ENCODE peak calls at places on chromosome 13, in seven cellular contexts. Y is cardiac muscle cell, D is brain microvascular endothelial cell, L is pancreas, I is lower lobe of right lung, S is transverse colon, X is GM12865. E is an unnamed sample.
A peak's percentile ranks its signal among the peaks of the same experiment; 100 is the strongest.

GRCh38 chr13:67175836-67176235 is 54.3 kb downstream of the PCDH9 start:
- DNase-seq in Y (no peak), D (no peak), L (no peak), I (no peak), S (no peak), X (no peak), E (no peak)

GRCh38 chr13:112714366-112714765 is 24.5 kb downstream of the ATP11A start:
- DNase-seq in Y (no peak), D (no peak), L (no peak), I (no peak), S (no peak), X (no peak), E (no peak)

GRCh38 chr13:79231887-79232286 is 174.2 kb downstream of the RBM26 start:
- DNase-seq in Y (no peak), D (no peak), L (no peak), I (no peak), S (no peak), X (no peak), E (no peak)

GRCh38 chr13:102830646-102831045 is 15.2 kb upstream of the ERCC5 start:
- DNase-seq in Y (peak; percentile 65), D (no peak), L (no peak), I (no peak), S (peak; percentile 67), X (no peak), E (no peak)

GRCh38 chr13:98890920-98891319 is 86.9 kb downstream of the DOCK9 start:
- DNase-seq in Y (no peak), D (no peak), L (no peak), I (no peak), S (no peak), X (no peak), E (no peak)

GRCh38 chr13:74687452-74688180 is 553.4 kb upstream of the KLF12 start:
- DNase-seq in Y (no peak), D (no peak), L (no peak), I (no peak), S (no peak), X (no peak), E (no peak)

GRCh38 chr13:24683833-24684599 is 3.8 kb downstream of the ATP12A start:
- DNase-seq in Y (peak; percentile 64), D (peak; percentile 29), L (peak; percentile 77), I (peak; percentile 65), S (peak; percentile 72), X (peak; percentile 76), E (peak; percentile 31)

GRCh38 chr13:73754727-73755292 is 379.4 kb downstream of the KLF12 start:
- DNase-seq in Y (peak; percentile 77), D (peak; percentile 72), L (no peak), I (no peak), S (no peak), X (peak; percentile 56), E (no peak)

GRCh38 chr13:65653548-65654078 is 1576.5 kb downstream of the PCDH9 start:
- DNase-seq in Y (no peak), D (no peak), L (no peak), I (no peak), S (no peak), X (no peak), E (no peak)

GRCh38 chr13:45538382-45538781 is 73.6 kb downstream of the COG3 start:
- DNase-seq in Y (no peak), D (no peak), L (no peak), I (no peak), S (no peak), X (no peak), E (no peak)

GRCh38 chr13:101473458-101473857 is 21.0 kb downstream of the ITGBL1 start:
- DNase-seq in Y (peak; percentile 67), D (peak; percentile 84), L (no peak), I (no peak), S (no peak), X (no peak), E (no peak)

GRCh38 chr13:71677114-71677513 is 189.9 kb downstream of the DACH1 start:
- DNase-seq in Y (no peak), D (no peak), L (no peak), I (no peak), S (no peak), X (no peak), E (no peak)

GRCh38 chr13:71674776-71675352 is 192.1 kb downstream of the DACH1 start:
- DNase-seq in Y (no peak), D (no peak), L (no peak), I (no peak), S (no peak), X (no peak), E (no peak)

DNA sequence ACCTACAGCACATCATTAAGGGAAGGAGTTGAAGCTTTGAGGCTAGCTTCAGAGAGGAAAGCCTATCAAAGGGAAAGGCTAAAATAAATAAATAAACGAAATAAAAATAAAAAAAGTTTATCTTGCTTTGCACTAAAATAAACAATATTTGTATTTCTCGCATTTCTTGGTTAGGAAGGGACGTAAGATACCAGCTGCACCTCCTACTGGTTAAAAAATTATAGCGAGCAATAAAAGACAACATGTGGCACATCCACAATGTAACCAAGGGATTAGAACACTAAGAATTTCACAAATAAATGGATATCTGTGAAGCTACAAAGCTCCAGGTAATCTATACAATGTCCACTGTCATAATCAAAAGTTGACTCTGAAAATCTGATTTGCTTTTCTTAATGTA is 194.5 kb downstream of the DACH1 start:
- DNase-seq in Y (peak; percentile 23), D (no peak), L (no peak), I (no peak), S (no peak), X (no peak), E (no peak)
- TF ChIP-seq CTCF in Y (peak; percentile 24), D (peak; percentile 25), L (no peak), I (no peak), S (no peak), X (no peak), E (no peak)

GRCh38 chr13:94950303-94950702 is 238.0 kb upstream of the SOX21 start:
- DNase-seq in Y (peak; percentile 20), D (peak; percentile 2), L (no peak), I (no peak), S (no peak), X (no peak), E (no peak)
- TF ChIP-seq CTCF in Y (peak; percentile 5), D (peak; percentile 49), L (no peak), I (peak; percentile 21), S (no peak), X (no peak), E (no peak)

DNA sequence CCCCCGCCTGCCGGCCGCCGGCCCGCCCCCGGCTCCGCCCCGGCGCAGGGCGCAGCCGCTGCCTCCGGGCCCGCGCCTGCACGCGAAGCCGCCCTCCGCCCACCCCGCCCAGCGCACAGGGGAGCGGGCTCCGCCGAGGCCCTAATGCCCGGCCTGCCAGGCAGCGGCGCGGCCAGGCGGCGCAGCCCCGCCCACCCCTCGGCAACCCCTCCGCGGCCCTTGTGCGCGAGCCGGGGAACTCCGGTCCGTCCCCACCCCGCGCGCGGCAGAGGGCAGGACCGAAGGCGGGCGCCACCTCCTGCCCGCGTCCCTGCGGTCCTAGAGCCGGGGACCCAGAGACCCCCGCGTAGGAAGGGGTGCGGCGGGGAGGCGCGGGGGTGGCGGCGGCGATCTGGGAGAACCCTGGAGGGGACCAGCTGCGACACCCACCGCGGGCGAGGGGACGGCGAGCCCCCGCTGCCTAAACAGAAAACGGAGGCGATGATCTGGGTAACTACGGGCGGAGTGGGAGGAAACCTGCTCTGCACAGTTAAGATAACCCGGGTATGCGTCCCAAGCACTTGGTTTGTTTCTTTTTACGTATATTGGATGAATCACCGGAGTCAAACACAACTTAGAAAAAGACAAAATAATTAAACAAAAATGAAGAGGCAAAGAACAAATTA is 351 bp upstream of the USP12 start:
- DNase-seq in Y (peak; percentile 97), D (peak; percentile 73), L (peak; percentile 97), I (peak; percentile 96), S (peak; percentile 96), X (peak; percentile 97), E (peak; percentile 93)
- TF ChIP-seq CTCF in Y (no peak), D (no peak), L (no peak), I (peak; percentile 20), S (no peak), X (peak; percentile 21), E (no peak)

GRCh38 chr13:48973845-48974431 is 1.8 kb upstream of the FNDC3A start:
- DNase-seq in Y (no peak), D (no peak), L (no peak), I (no peak), S (no peak), X (no peak), E (no peak)

GRCh38 chr13:48976677-48977625 is 1.2 kb downstream of the FNDC3A start:
- DNase-seq in Y (no peak), D (no peak), L (no peak), I (no peak), S (peak; percentile 85), X (peak; percentile 24), E (no peak)

GRCh38 chr13:48975926-48976676 is 389 bp downstream of the FNDC3A start:
- DNase-seq in Y (peak; percentile 84), D (peak; percentile 63), L (peak; percentile 91), I (peak; percentile 91), S (peak; percentile 86), X (peak; percentile 94), E (peak; percentile 81)

GRCh38 chr13:48977973-48978372 is 2.3 kb downstream of the FNDC3A start:
- DNase-seq in Y (no peak), D (peak; percentile 11), L (no peak), I (no peak), S (no peak), X (peak; percentile 7), E (no peak)

GRCh38 chr13:48975101-48975925 is at the start of gene FNDC3A:
- DNase-seq in Y (peak; percentile 84), D (peak; percentile 48), L (peak; percentile 52), I (peak; percentile 46), S (peak; percentile 49), X (peak; percentile 75), E (peak; percentile 32)
- TF ChIP-seq CTCF in Y (peak; percentile 8), D (peak; percentile 26), L (no peak), I (no peak), S (no peak), X (no peak), E (no peak)

GRCh38 chr13:39684531-39685137 is 29.2 kb downstream of the COG6 start:
- DNase-seq in Y (peak; percentile 66), D (no peak), L (no peak), I (no peak), S (no peak), X (peak; percentile 36), E (no peak)
- TF ChIP-seq CTCF in Y (peak; percentile 31), D (no peak), L (no peak), I (peak; percentile 43), S (peak; percentile 40), X (peak; percentile 0), E (peak; percentile 63)

GRCh38 chr13:38577048-38577447 is 109.8 kb upstream of the FREM2 start:
- DNase-seq in Y (peak; percentile 36), D (peak; percentile 3), L (no peak), I (no peak), S (no peak), X (peak; percentile 3), E (no peak)
- TF ChIP-seq CTCF in Y (peak; percentile 18), D (no peak), L (no peak), I (no peak), S (no peak), X (peak; percentile 3), E (no peak)

E was measured in natural killer cell.